ENCODE peak calls at places on chromosome 9, in six cellular contexts. G is MM.1S, W is GM23338, Q is GM23248, Y is HCT116, U is neural progenitor cell. S is an unnamed sample.

GRCh38 chr9:101274971-101275670 is 109.7 kb downstream of the BAAT start:
- DNase-seq in W (no peak), U (peak; percentile 36), Q (no peak), Y (no peak), G (no peak), S (no peak)

GRCh38 chr9:79201641-79202040 is 370.1 kb upstream of the TLE4 start:
- DNase-seq in Q (peak; percentile 69), W (peak; percentile 39), G (no peak), Y (no peak), U (no peak), S (no peak)

GRCh38 chr9:126206099-126206498 is 120.5 kb upstream of the MVB12B start:
- DNase-seq in G (no peak), Q (no peak), W (no peak), U (no peak), Y (no peak), S (no peak)

GRCh38 chr9:133514475-133515239 is 10.1 kb downstream of the MYMK start:
- DNase-seq in Q (no peak), Y (no peak), U (no peak), G (no peak), W (no peak), S (no peak)

GRCh38 chr9:80797841-80798688 is 891.3 kb downstream of the TLE1 start:
- DNase-seq in W (no peak), Y (no peak), Q (no peak), U (peak; percentile 16), G (no peak), S (no peak)

GRCh38 chr9:112777914-112778313 is 27.4 kb downstream of the SNX30 start:
- DNase-seq in U (no peak), G (no peak), Y (no peak), Q (peak; percentile 78), W (no peak), S (no peak)

GRCh38 chr9:109745335-109746283 is 34.4 kb upstream of the PALM2AKAP2 start:
- DNase-seq in W (peak; percentile 18), Y (no peak), G (no peak), U (peak; percentile 56), Q (peak; percentile 85), S (no peak)

GRCh38 chr9:21443849-21444625 is 3.8 kb downstream of the IFNA1 start:
- DNase-seq in Y (no peak), U (no peak), W (no peak), Q (no peak), G (peak; percentile 83), S (peak; percentile 51)

GRCh38 chr9:112489039-112489546 is 2.5 kb downstream of the KIAA1958 start:
- DNase-seq in U (peak; percentile 42), G (no peak), W (peak; percentile 39), Q (no peak), Y (no peak), S (no peak)

GRCh38 chr9:10274983-10275382 is 337.8 kb downstream of the PTPRD start:
- DNase-seq in Y (no peak), W (peak; percentile 32), U (no peak), Q (no peak), G (no peak), S (no peak)

DNA sequence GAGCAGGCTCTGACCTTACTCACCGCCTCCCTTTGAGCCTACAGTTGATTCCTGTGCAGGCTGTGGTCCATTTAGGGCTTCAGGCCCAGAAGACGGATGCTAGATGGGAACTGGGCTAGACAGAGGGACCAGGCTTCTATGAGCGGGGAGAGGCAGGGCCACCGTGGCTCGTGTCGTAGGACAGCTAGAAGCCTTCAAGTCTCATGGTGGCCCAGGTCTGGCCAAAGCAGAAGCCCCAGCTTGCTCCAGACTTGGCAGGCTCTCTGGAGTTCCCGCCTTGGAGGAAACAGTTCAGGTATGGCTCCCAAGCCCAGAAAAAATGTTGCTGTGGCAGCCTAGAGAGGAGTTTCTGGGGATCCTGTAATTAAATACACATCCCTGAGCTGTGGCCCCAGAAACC is 10.9 kb upstream of the NR5A1 start:
- DNase-seq in Y (no peak), G (no peak), W (no peak), Q (no peak), U (no peak), S (no peak)
- TF ChIP-seq EZH2phosphoT487 in Y (no peak), G (no peak), W (no peak), Q (no peak), U (no peak), S (no peak)

DNA sequence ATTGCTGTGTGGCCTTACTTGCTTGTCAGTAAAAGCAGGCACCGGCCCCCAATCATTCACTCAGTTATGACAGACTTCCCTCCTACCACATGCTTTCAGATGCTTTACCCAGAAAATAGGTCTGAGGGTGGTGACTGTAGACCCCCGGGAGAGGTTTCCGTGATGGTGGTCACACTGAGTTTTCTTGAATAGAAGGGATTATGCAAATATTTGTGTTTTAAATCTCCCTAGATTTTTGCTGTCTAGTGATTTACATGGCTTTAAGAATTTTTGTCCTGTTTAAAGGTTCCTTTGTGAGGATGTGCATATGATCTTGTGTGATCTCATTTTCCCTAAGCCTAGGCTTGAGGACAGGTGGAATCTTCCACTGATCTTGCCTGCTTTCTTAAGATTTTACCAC is 281.7 kb downstream of the FANCC start:
- DNase-seq in G (no peak), Q (no peak), Y (no peak), W (no peak), U (no peak), S (no peak)
- H4K20me1 ChIP-seq in G (no peaks in the 10 kb centered on the region), Q (peaks cover 18% of the 10 kb centered on the region), Y (no peaks in the 10 kb centered on the region), W (no peaks in the 10 kb centered on the region), U (peaks cover 4% of the 10 kb centered on the region), S (no peaks in the 10 kb centered on the region)

DNA sequence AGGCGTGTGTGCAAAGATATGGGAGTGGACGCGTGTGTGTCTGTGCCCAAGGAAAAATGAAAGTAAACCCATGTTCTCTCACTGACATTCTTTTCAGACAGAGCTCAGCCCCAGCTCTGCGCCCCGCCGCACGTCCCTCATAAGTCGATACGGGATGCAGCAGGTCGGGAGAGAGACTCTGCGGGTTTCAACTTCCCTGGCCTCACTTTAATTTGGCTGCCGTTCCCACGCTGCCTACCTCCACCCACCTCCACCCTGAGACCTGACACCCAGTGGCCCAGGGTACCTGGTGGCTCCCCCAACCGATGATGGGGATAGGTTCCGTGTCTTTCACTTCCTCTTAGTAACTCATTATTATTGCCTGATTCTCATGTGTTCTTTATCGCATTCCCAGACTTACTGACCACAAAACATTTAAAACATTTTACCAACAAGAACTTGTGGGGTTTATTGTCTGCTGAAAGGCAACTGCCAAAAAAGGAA is 19.4 kb downstream of the LHX2 start:
- DNase-seq in G (no peak), Y (no peak), W (no peak), U (no peak), Q (peak; percentile 54), S (no peak)
- H3K4me3 ChIP-seq in G (no peak overlapping the region), Y (no peak overlapping the region), W (no peak overlapping the region), U (no peak overlapping the region), Q (peak overlapping the region; percentile 73), S (no peak overlapping the region)

GRCh38 chr9:91857291-91857781 is 92.7 kb downstream of the ROR2 start:
- DNase-seq in Y (no peak), W (peak; percentile 57), G (no peak), Q (no peak), U (peak; percentile 86), S (no peak)

GRCh38 chr9:91856419-91856818 is 93.6 kb downstream of the ROR2 start:
- DNase-seq in U (no peak), Q (peak; percentile 31), Y (no peak), G (no peak), W (no peak), S (no peak)

GRCh38 chr9:91855196-91855595 is 94.8 kb downstream of the ROR2 start:
- DNase-seq in U (no peak), G (no peak), Q (no peak), W (no peak), Y (no peak), S (no peak)

GRCh38 chr9:91857831-91858669 is 92.0 kb downstream of the ROR2 start:
- DNase-seq in Y (no peak), W (peak; percentile 44), G (no peak), Q (no peak), U (peak; percentile 63), S (no peak)

GRCh38 chr9:91858670-91859030 is 91.4 kb downstream of the ROR2 start:
- DNase-seq in Y (no peak), G (no peak), U (no peak), W (no peak), Q (no peak), S (no peak)
- TF ChIP-seq EZH2phosphoT487 in Y (no peak), G (no peak), U (no peak), W (no peak), Q (no peak), S (no peak)

GRCh38 chr9:94181782-94182181 is 77.3 kb upstream of the ZNF169 start:
- DNase-seq in W (no peak), G (no peak), U (no peak), Q (no peak), Y (no peak), S (no peak)
- H4K20me1 ChIP-seq in W (peaks cover 33% of the 10 kb centered on the region), G (no peaks in the 10 kb centered on the region), U (peaks cover 51% of the 10 kb centered on the region), Q (peaks cover 7% of the 10 kb centered on the region), Y (peaks cover 16% of the 10 kb centered on the region), S (peaks cover 13% of the 10 kb centered on the region)

GRCh38 chr9:121736147-121736721 is 84.8 kb downstream of the DAB2IP start:
- DNase-seq in U (peak; percentile 91), G (no peak), Q (peak; percentile 61), W (peak; percentile 92), Y (no peak), S (no peak)
- H3K4me3 ChIP-seq in U (peak overlapping the region; percentile 63), G (no peak overlapping the region), Q (peak overlapping the region; percentile 66), W (peak overlapping the region; percentile 79), Y (peak overlapping the region; percentile 43), S (no peak overlapping the region)

DNA sequence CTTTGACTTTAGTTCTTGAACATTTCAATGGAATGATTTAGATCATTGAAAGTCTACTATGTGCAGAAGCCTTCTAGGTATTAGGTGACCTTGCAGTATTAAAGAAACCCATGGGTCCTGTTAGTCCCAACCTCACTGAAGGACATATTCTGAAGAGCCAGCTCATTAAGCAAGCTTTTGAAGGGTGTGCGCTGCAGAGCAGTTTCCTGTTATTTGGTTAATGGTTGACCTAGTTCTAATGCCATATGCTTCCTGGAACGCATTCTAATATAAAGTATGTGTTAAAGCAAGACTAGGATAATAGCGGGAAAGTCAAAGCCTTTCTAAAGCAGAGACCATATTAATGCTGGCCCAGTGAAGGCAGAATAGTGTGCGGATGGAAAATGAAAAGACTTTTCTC is 20.1 kb downstream of the ZNF462 start:
- DNase-seq in G (no peak), W (no peak), Q (no peak), Y (no peak), U (no peak), S (no peak)
- TF ChIP-seq EZH2phosphoT487 in G (no peak), W (no peak), Q (no peak), Y (no peak), U (no peak), S (no peak)

GRCh38 chr9:136726118-136726517 is 13.7 kb downstream of the DIPK1B start:
- DNase-seq in U (no peak), G (no peak), Q (no peak), W (no peak), Y (no peak), S (no peak)

GRCh38 chr9:136728080-136728547 is 14.6 kb downstream of the LCN10 start:
- DNase-seq in U (peak; percentile 93), W (peak; percentile 79), Q (peak; percentile 91), Y (peak; percentile 60), G (peak; percentile 82), S (peak; percentile 91)

GRCh38 chr9:136728548-136729123 is 14.1 kb downstream of the LCN10 start:
- DNase-seq in W (peak; percentile 70), G (peak; percentile 16), Q (peak; percentile 76), Y (no peak), U (peak; percentile 75), S (peak; percentile 32)

GRCh38 chr9:136725612-136726011 is 13.2 kb downstream of the DIPK1B start:
- DNase-seq in Q (peak; percentile 78), G (no peak), U (no peak), W (no peak), Y (no peak), S (no peak)

GRCh38 chr9:136726631-136727191 is 14.3 kb downstream of the DIPK1B start:
- DNase-seq in Y (no peak), Q (peak; percentile 59), G (peak; percentile 42), W (no peak), U (peak; percentile 69), S (peak; percentile 87)
- H4K20me1 ChIP-seq in Y (peaks cover 37% of the 10 kb centered on the region), Q (peaks cover 17% of the 10 kb centered on the region), G (peaks cover 35% of the 10 kb centered on the region), W (peaks cover 31% of the 10 kb centered on the region), U (peaks cover 61% of the 10 kb centered on the region), S (peaks cover 27% of the 10 kb centered on the region)

S was measured in OCI-LY7.